ENCODE peak calls at places on chromosome 1, in five cellular contexts. One of them, this sample, is unnamed. For H3K4me1, the result is how much of the 10 kb centered on the place peaks cover.

GRCh38 chr1:177256153-177256814 is 85.5 kb downstream of the BRINP2 start:
- DNase-seq in testis: peak
- DNase-seq in right cardiac atrium: peak
- DNase-seq in small intestine: peak
- DNase-seq in heart left ventricle: peak
- DNase-seq in this sample: no peak

GRCh38 chr1:43711049-43711448 is 3.7 kb downstream of the ST3GAL3 start:
- DNase-seq in testis: no peak
- DNase-seq in right cardiac atrium: no peak
- DNase-seq in small intestine: no peak
- DNase-seq in heart left ventricle: no peak
- DNase-seq in this sample: no peak

GRCh38 chr1:25703671-25704637 is 87.4 kb downstream of the MAN1C1 start:
- DNase-seq in testis: no peak
- DNase-seq in right cardiac atrium: peak
- DNase-seq in small intestine: peak
- DNase-seq in heart left ventricle: no peak
- DNase-seq in this sample: peak

GRCh38 chr1:18324246-18324645 is 156.5 kb upstream of the KLHDC7A start:
- DNase-seq in testis: peak
- DNase-seq in right cardiac atrium: no peak
- DNase-seq in small intestine: no peak
- DNase-seq in heart left ventricle: no peak
- DNase-seq in this sample: no peak

GRCh38 chr1:58005212-58005611 is 541.3 kb downstream of the OMA1 start:
- DNase-seq in testis: no peak
- DNase-seq in right cardiac atrium: no peak
- DNase-seq in small intestine: no peak
- DNase-seq in heart left ventricle: no peak
- DNase-seq in this sample: no peak

GRCh38 chr1:173527151-173527826 is 50.2 kb downstream of the PRDX6 start:
- DNase-seq in testis: peak
- DNase-seq in right cardiac atrium: no peak
- DNase-seq in small intestine: no peak
- DNase-seq in heart left ventricle: peak
- DNase-seq in this sample: no peak

GRCh38 chr1:6424619-6425593 is at the start of gene ESPN:
- DNase-seq in testis: no peak
- DNase-seq in right cardiac atrium: no peak
- DNase-seq in small intestine: peak
- DNase-seq in heart left ventricle: no peak
- DNase-seq in this sample: no peak

GRCh38 chr1:235131961-235132360 is 3.3 kb upstream of the TOMM20 start:
- DNase-seq in testis: no peak
- DNase-seq in right cardiac atrium: no peak
- DNase-seq in small intestine: no peak
- DNase-seq in heart left ventricle: no peak
- DNase-seq in this sample: no peak

GRCh38 chr1:13820055-13820454 is 120.1 kb downstream of the PRDM2 start:
- DNase-seq in testis: peak
- DNase-seq in right cardiac atrium: no peak
- DNase-seq in small intestine: no peak
- DNase-seq in heart left ventricle: no peak
- DNase-seq in this sample: no peak

GRCh38 chr1:17168480-17168878 is 36.4 kb upstream of the PADI1 start:
- DNase-seq in testis: no peak
- DNase-seq in right cardiac atrium: no peak
- DNase-seq in small intestine: no peak
- DNase-seq in heart left ventricle: no peak
- DNase-seq in this sample: no peak

GRCh38 chr1:172940170-172940855 is 110.4 kb downstream of the TNFSF18 start:
- DNase-seq in testis: peak
- DNase-seq in right cardiac atrium: no peak
- DNase-seq in small intestine: no peak
- DNase-seq in heart left ventricle: no peak
- DNase-seq in this sample: no peak

GRCh38 chr1:223556414-223557124 is 108.9 kb downstream of the CAPN8 start:
- DNase-seq in testis: peak
- DNase-seq in right cardiac atrium: no peak
- DNase-seq in small intestine: peak
- DNase-seq in heart left ventricle: no peak
- DNase-seq in this sample: no peak

GRCh38 chr1:116110507-116111195 is 548 bp upstream of the MAB21L3 start:
- DNase-seq in testis: no peak
- DNase-seq in right cardiac atrium: no peak
- DNase-seq in small intestine: peak
- DNase-seq in heart left ventricle: no peak
- DNase-seq in this sample: no peak

GRCh38 chr1:59755084-59755685 is 59.6 kb upstream of the HOOK1 start:
- DNase-seq in testis: no peak
- DNase-seq in right cardiac atrium: no peak
- DNase-seq in small intestine: no peak
- DNase-seq in heart left ventricle: no peak
- DNase-seq in this sample: no peak

GRCh38 chr1:84603941-84604830 is 29.9 kb upstream of the CTBS start:
- DNase-seq in testis: no peak
- DNase-seq in right cardiac atrium: peak
- DNase-seq in small intestine: peak
- DNase-seq in heart left ventricle: no peak
- DNase-seq in this sample: no peak

GRCh38 chr1:2146836-2147517 is 47.6 kb downstream of the FAAP20 start:
- DNase-seq in testis: no peak
- DNase-seq in right cardiac atrium: no peak
- DNase-seq in small intestine: no peak
- DNase-seq in heart left ventricle: no peak
- DNase-seq in this sample: no peak

GRCh38 chr1:12594966-12595838 is 22.8 kb downstream of the DHRS3 start:
- DNase-seq in testis: no peak
- DNase-seq in right cardiac atrium: peak
- DNase-seq in small intestine: no peak
- DNase-seq in heart left ventricle: peak
- DNase-seq in this sample: no peak

GRCh38 chr1:153647375-153647714 is 11.2 kb upstream of the SNAPIN start:
- DNase-seq in testis: no peak
- DNase-seq in right cardiac atrium: no peak
- DNase-seq in small intestine: no peak
- DNase-seq in heart left ventricle: no peak
- DNase-seq in this sample: no peak

GRCh38 chr1:181139631-181140051 is 51.1 kb downstream of the IER5 start:
- DNase-seq in testis: no peak
- DNase-seq in right cardiac atrium: no peak
- DNase-seq in small intestine: no peak
- DNase-seq in heart left ventricle: no peak
- DNase-seq in this sample: no peak

DNA sequence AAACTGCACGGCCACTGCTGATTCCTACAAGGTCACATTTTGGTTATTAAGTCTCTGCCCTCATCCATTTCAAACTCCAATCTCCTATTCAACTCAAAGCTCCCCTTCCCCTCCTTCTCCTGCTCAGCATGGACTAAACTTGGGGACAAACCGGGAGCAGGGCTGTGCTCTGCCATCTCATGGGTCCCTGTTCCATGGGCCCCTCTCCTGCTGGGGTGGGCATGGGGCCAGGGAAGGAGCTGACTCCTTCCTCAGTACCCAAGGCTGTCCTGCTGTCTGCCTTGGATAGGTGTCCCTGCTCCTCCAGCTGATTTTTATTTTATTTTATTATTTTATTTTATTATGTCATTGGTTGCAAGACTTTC is 27.1 kb downstream of the TNNT2 start:
- DNase-seq in testis: no peak
- DNase-seq in right cardiac atrium: no peak
- DNase-seq in small intestine: no peak
- DNase-seq in heart left ventricle: peak
- DNase-seq in this sample: no peak
- H3K4me1 ChIP-seq in testis: under half
- H3K4me1 ChIP-seq in right cardiac atrium: under half
- H3K4me1 ChIP-seq in small intestine: under half
- H3K4me1 ChIP-seq in heart left ventricle: under half
- H3K4me1 ChIP-seq in this sample: under half

GRCh38 chr1:107791381-107791780 is 173.6 kb downstream of the VAV3 start:
- DNase-seq in testis: no peak
- DNase-seq in right cardiac atrium: no peak
- DNase-seq in small intestine: no peak
- DNase-seq in heart left ventricle: no peak
- DNase-seq in this sample: peak
- H3K4me1 ChIP-seq in testis: under half
- H3K4me1 ChIP-seq in right cardiac atrium: under half
- H3K4me1 ChIP-seq in small intestine: under half
- H3K4me1 ChIP-seq in heart left ventricle: under half
- H3K4me1 ChIP-seq in this sample: half or more

GRCh38 chr1:240174734-240175133 is 83.1 kb downstream of the FMN2 start:
- DNase-seq in testis: no peak
- DNase-seq in right cardiac atrium: no peak
- DNase-seq in small intestine: no peak
- DNase-seq in heart left ventricle: no peak
- DNase-seq in this sample: no peak
- H3K4me1 ChIP-seq in testis: under half
- H3K4me1 ChIP-seq in right cardiac atrium: under half
- H3K4me1 ChIP-seq in small intestine: under half
- H3K4me1 ChIP-seq in heart left ventricle: under half
- H3K4me1 ChIP-seq in this sample: under half

DNA sequence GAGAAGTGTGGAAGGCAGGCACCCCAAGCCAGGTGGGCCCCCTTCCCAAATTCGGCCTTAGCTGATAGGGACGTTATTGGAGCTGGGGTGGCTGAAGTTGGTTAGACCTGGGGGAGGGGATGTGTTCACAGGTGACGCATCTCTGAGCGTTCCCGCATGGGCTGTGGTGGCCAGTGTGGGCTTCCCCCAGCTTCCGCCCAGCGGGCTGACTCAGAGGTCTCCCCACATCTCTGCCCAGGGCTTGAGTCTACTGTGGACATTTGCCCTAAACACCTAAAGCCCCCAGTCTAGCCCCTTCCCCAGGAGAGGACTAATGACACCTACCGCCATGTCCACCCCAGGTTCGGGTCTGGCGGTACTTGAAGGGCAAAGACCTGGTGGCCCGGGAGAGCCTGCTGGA is 1.9 kb downstream of the AGRN start:
- DNase-seq in testis: no peak
- DNase-seq in right cardiac atrium: peak
- DNase-seq in small intestine: no peak
- DNase-seq in heart left ventricle: no peak
- DNase-seq in this sample: no peak
- H3K4me1 ChIP-seq in testis: under half
- H3K4me1 ChIP-seq in right cardiac atrium: under half
- H3K4me1 ChIP-seq in small intestine: under half
- H3K4me1 ChIP-seq in heart left ventricle: under half
- H3K4me1 ChIP-seq in this sample: under half

DNA sequence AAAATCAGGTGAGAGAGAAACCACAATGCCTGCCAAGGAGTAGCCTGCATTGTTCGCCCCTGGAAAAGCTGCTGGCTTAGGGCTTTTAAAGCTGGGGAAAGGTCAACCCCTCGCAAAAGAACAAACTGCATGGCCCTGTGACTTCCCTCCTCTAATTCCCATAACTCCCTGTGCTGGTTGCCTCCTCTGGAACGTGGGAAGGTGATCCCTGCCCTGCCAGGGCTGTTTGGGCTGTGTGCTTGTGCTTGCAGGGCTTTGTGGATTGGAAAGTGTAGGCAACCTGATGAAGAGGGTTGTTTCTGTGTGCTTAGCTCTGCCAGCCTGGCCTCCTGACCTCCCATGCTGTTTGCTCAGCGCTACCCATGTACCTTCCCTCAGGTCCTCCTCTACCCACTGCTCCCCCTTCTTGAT is 146.8 kb downstream of the PLPP3 start:
- DNase-seq in testis: no peak
- DNase-seq in right cardiac atrium: no peak
- DNase-seq in small intestine: no peak
- DNase-seq in heart left ventricle: no peak
- DNase-seq in this sample: no peak
- H3K4me1 ChIP-seq in testis: under half
- H3K4me1 ChIP-seq in right cardiac atrium: under half
- H3K4me1 ChIP-seq in small intestine: under half
- H3K4me1 ChIP-seq in heart left ventricle: under half
- H3K4me1 ChIP-seq in this sample: under half

DNA sequence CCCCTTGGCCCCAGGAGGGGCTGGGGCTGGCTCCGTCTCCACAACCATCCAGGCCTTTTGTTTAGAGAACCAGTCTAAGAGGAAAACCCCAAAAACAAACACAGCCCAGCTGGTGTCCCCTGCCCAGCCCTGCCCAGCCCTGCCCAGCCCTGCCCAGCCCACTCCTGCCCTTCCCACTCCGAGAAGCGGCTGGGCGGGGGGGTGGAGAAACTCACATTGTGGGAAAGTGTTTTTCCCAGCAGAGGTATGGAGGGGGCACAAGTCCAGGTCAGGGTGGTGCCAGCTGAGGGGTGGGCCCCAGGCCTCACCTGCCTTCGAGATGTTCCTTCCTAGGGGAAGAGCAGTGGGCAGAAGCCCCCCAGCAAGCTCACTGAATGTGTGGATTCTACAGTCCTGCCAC is 10.0 kb upstream of the FAM131C start:
- DNase-seq in testis: no peak
- DNase-seq in right cardiac atrium: no peak
- DNase-seq in small intestine: peak
- DNase-seq in heart left ventricle: no peak
- DNase-seq in this sample: no peak
- H3K4me1 ChIP-seq in testis: under half
- H3K4me1 ChIP-seq in right cardiac atrium: under half
- H3K4me1 ChIP-seq in small intestine: under half
- H3K4me1 ChIP-seq in heart left ventricle: under half
- H3K4me1 ChIP-seq in this sample: under half

GRCh38 chr1:151369621-151370048 is 2.9 kb downstream of the SELENBP1 start:
- DNase-seq in testis: no peak
- DNase-seq in right cardiac atrium: peak
- DNase-seq in small intestine: no peak
- DNase-seq in heart left ventricle: no peak
- DNase-seq in this sample: no peak
- H3K4me1 ChIP-seq in testis: under half
- H3K4me1 ChIP-seq in right cardiac atrium: under half
- H3K4me1 ChIP-seq in small intestine: under half
- H3K4me1 ChIP-seq in heart left ventricle: half or more
- H3K4me1 ChIP-seq in this sample: under half

GRCh38 chr1:23646086-23646485 is 45.5 kb upstream of the RPL11 start:
- DNase-seq in testis: no peak
- DNase-seq in right cardiac atrium: no peak
- DNase-seq in small intestine: no peak
- DNase-seq in heart left ventricle: no peak
- DNase-seq in this sample: no peak
- H3K4me1 ChIP-seq in testis: under half
- H3K4me1 ChIP-seq in right cardiac atrium: under half
- H3K4me1 ChIP-seq in small intestine: under half
- H3K4me1 ChIP-seq in heart left ventricle: under half
- H3K4me1 ChIP-seq in this sample: under half